ENCODE peak calls at places on chromosomes 13 and 19, in eight cellular contexts. U, D, E, M, X, K, W and S are unnamed samples.

GRCh38 chr13:101930331-101930730 is 471.5 kb downstream of the FGF14 start:
- DNase-seq in W (no peak), M (peak; percentile 68), U (no peak), K (no peak), X (no peak), D (no peak), E (no peak), S (no peak)

GRCh38 chr13:60267498-60268202 is 103.9 kb upstream of the DIAPH3 start:
- DNase-seq in E (no peak), K (peak; percentile 80), X (peak; percentile 15), M (no peak), D (peak; percentile 6), U (no peak), W (peak; percentile 31), S (peak; percentile 40)

GRCh38 chr13:103931885-103932284 is 865.7 kb upstream of the SLC10A2 start:
- DNase-seq in W (no peak), M (no peak), E (no peak), U (no peak), X (no peak), D (no peak), K (no peak), S (no peak)

GRCh38 chr13:21079761-21080730 is 18.7 kb upstream of the LATS2 start:
- DNase-seq in D (no peak), M (peak; percentile 87), X (no peak), E (peak; percentile 79), K (no peak), W (no peak), U (peak; percentile 50), S (no peak)

GRCh38 chr13:114012921-114013320 is 39.0 kb upstream of the C13orf46 start:
- DNase-seq in U (no peak), D (no peak), K (no peak), E (no peak), M (no peak), W (no peak), X (no peak), S (no peak)

GRCh38 chr19:27901078-27901477 is 1311.9 kb downstream of the UQCRFS1 start:
- DNase-seq in U (no peak), W (no peak), E (no peak), M (no peak), K (no peak), D (no peak), X (no peak), S (no peak)

GRCh38 chr19:36054733-36055686 is at the start of gene WDR62:
- DNase-seq in W (peak; percentile 94), U (no peak), E (no peak), D (peak; percentile 97), M (no peak), X (peak; percentile 94), K (peak; percentile 92), S (peak; percentile 98)

GRCh38 chr19:16893686-16893990 is 4.8 kb downstream of the F2RL3 start:
- DNase-seq in X (no peak), D (no peak), W (no peak), M (no peak), U (no peak), E (no peak), K (no peak), S (no peak)

GRCh38 chr13:33351324-33351723 is 65.8 kb upstream of the STARD13 start:
- DNase-seq in E (peak; percentile 50), U (peak; percentile 14), M (no peak), W (peak; percentile 28), D (no peak), K (no peak), X (no peak), S (no peak)